ENCODE peak calls at places on chromosomes 13 and 19, in seven cellular contexts. B is stomach, A is transverse colon, V is tibial nerve, N is sigmoid colon, P is A549, Q is suprapubic skin. I is an unnamed sample.

GRCh38 chr19:18091217-18091608 is 4.5 kb upstream of the IL12RB1 start:
- DNase-seq in B (peak; percentile 61), A (peak; percentile 78), V (no peak), N (peak; percentile 78), P (no peak), Q (no peak), I (no peak)

GRCh38 chr13:51728972-51729371 is 75.0 kb downstream of the DHRS12 start:
- DNase-seq in B (no peak), A (no peak), V (no peak), N (no peak), P (no peak), Q (no peak), I (no peak)

GRCh38 chr19:38255759-38256052 is 468 bp downstream of the PPP1R14A start:
- DNase-seq in B (no peak), A (no peak), V (no peak), N (no peak), P (no peak), Q (no peak), I (no peak)

GRCh38 chr13:41762796-41763195 is 198.1 kb downstream of the VWA8 start:
- DNase-seq in B (no peak), A (no peak), V (no peak), N (no peak), P (no peak), Q (no peak), I (no peak)

GRCh38 chr19:3618811-3619630 is 7.6 kb downstream of the CACTIN start:
- DNase-seq in B (no peak), A (no peak), V (no peak), N (no peak), P (no peak), Q (no peak), I (peak; percentile 42)

GRCh38 chr19:38617764-38618589 is at the start of gene MAP4K1:
- DNase-seq in B (peak; percentile 53), A (peak; percentile 78), V (no peak), N (no peak), P (no peak), Q (no peak), I (peak; percentile 23)

GRCh38 chr19:21568816-21569496 is 63.6 kb downstream of the ZNF429 start:
- DNase-seq in B (peak; percentile 83), A (peak; percentile 81), V (peak; percentile 87), N (peak; percentile 94), P (no peak), Q (peak; percentile 95), I (peak; percentile 96)

GRCh38 chr19:10891360-10892108 is 20.2 kb downstream of the CARM1 start:
- DNase-seq in B (peak; percentile 29), A (peak; percentile 84), V (no peak), N (no peak), P (no peak), Q (no peak), I (peak; percentile 50)

GRCh38 chr13:48662226-48662625 is 8.5 kb downstream of the CYSLTR2 start:
- DNase-seq in B (no peak), A (no peak), V (no peak), N (no peak), P (no peak), Q (no peak), I (no peak)

GRCh38 chr13:74280093-74280794 is 146.0 kb upstream of the KLF12 start:
- DNase-seq in B (no peak), A (no peak), V (no peak), N (no peak), P (no peak), Q (no peak), I (no peak)

GRCh38 chr19:12996542-12997094 is 1.3 kb downstream of the NFIX start:
- DNase-seq in B (peak; percentile 62), A (no peak), V (no peak), N (no peak), P (no peak), Q (no peak), I (no peak)

GRCh38 chr13:41543664-41544300 is 86.4 kb downstream of the RGCC start:
- DNase-seq in B (no peak), A (no peak), V (no peak), N (no peak), P (no peak), Q (no peak), I (no peak)

GRCh38 chr13:99281811-99282263 is 23.7 kb upstream of the GPR18 start:
- DNase-seq in B (peak; percentile 51), A (peak; percentile 62), V (peak; percentile 70), N (peak; percentile 78), P (no peak), Q (peak; percentile 86), I (no peak)

GRCh38 chr19:57887195-57887941 is 1.5 kb downstream of the ZNF814 start:
- DNase-seq in B (no peak), A (peak; percentile 12), V (no peak), N (no peak), P (no peak), Q (no peak), I (no peak)

GRCh38 chr13:97125051-97125809 is 96.9 kb upstream of the MBNL2 start:
- DNase-seq in B (no peak), A (no peak), V (peak; percentile 41), N (peak; percentile 75), P (no peak), Q (peak; percentile 85), I (peak; percentile 36)

DNA sequence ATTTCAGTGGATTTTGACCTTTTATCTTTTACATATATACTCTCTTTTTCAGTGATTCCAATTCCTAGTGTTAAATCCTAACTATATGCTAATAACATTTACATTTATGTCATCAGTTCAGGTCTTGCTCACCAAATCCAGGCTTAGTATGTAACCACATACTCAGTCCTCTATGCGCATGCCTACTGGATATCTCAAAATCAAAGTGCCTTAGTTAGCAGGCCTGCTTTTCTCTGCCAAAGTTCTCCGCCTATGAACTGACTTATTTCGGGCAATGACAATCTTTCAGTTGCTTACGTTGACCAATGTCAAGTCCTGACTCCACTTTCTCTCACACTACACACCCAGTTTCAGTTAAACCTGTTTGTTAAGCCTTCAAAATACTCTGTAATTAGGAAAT is 478.6 kb upstream of the SLITRK1 start:
- DNase-seq in B (no peak), A (no peak), V (no peak), N (no peak), P (no peak), Q (no peak), I (no peak)
- H3K4me1 ChIP-seq in B (no peaks in the 10 kb centered on the region), A (no peaks in the 10 kb centered on the region), V (no peaks in the 10 kb centered on the region), N (no peaks in the 10 kb centered on the region), P (no peaks in the 10 kb centered on the region), Q (no peaks in the 10 kb centered on the region), I (no peaks in the 10 kb centered on the region)

DNA sequence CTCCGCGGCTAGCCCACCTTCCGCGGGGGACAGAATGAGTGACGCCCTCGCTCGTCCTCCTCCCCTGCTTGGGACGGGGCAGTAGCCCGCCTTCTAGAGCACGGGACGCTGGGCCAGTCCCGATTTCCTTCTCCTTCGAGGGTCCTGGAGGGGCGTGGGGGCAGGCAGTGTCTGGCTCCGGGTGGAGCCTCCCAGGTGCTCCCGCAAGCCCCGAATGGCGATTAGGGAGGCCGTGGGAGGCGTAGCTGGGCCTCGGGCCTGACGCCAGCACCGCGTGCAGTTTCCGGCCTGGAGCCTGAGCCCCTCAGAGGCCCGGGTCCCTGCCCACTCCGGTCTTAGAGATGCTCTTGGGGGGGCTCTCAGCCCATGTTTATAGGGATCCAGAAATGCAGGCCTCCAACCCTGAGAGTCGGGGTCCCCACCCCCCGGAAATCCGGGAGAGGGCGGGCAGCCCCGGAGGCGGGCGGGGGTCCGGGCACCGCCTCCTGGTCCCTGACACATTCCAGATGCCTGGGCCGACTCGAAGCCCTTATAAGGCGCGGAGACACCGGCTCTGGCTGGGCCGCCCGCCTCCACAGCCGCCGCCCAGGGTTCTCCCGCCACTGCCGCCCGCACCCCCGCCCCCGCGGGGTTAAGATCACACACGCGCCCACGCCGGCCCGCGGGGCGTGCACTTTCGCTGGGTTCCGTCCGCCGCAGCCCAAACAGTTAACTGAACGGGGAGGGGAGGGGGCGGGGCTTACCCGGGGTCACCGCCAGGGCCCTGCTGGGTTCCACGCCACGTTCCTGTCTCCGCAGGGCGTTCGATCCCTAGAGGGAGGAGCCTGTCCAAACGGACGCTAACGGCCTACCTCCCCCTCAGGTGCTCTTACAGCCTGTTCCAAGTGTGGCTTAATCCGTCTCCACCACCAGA is 1.5 kb downstream of the MYADM start:
- DNase-seq in B (peak; percentile 90), A (peak; percentile 93), V (peak; percentile 71), N (peak; percentile 97), P (peak; percentile 95), Q (peak; percentile 94), I (peak; percentile 94)
- TF ChIP-seq EP300 in B (peak; percentile 54), A (no peak), V (peak; percentile 82), N (peak; percentile 62), P (no peak), Q (no peak), I (no peak)

DNA sequence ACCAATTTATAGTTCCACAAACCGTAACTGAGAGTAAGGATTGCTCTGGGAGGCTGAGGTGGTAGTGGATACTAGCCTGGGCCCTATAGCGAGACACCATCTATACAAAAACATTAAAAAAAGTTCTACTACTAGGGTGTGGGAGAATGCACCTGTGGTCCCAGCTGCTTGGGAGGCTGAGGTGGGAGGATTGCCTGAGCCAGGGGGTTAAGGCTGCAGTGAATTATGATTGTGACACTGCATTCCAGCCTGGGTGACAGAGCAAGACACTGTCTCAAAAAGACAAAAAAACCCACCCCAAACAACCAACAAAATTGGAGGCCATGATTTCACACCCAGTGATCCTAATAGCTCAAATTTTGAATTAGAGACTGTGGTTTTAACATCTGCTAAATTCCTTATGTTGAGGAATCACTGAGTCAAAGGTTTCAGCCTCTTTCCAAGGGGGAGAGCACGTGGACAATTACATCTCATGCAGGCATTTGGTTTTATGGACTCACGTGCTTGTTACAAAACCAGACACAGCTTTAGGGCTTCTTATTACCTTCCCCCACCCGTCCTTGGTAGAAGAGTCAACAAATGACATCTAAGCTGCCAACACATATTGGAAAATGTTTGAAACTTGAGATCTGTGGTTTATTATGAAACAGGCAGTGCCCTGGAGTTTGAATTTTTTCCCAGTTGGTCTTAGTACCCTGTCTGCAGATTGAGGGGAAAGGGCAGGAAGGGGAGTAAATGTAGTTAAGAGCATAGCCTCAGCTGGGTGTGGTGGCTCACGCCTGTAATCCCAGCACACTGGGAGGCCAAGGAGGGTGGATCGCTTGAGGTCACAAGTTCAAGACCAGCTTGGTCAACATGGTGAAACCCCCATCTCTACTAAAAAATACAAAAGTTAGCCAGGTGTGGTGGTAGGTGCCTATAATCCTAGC is 18.5 kb downstream of the CYP2A6 start:
- DNase-seq in B (no peak), A (peak; percentile 55), V (no peak), N (peak; percentile 64), P (peak; percentile 60), Q (no peak), I (no peak)
- TF ChIP-seq POLR2A in B (no peak), A (no peak), V (no peak), N (no peak), P (no peak), Q (no peak), I (no peak)

GRCh38 chr19:55638864-55639359 is 1.9 kb upstream of the ZNF580 start:
- DNase-seq in B (no peak), A (no peak), V (no peak), N (no peak), P (peak; percentile 67), Q (no peak), I (no peak)
- H3K4me1 ChIP-seq in B (peaks cover 87% of the 10 kb centered on the region), A (peaks cover 67% of the 10 kb centered on the region), V (no peaks in the 10 kb centered on the region), N (peaks cover 81% of the 10 kb centered on the region), P (peaks cover 28% of the 10 kb centered on the region), Q (peaks cover 78% of the 10 kb centered on the region), I (peaks cover 18% of the 10 kb centered on the region)

DNA sequence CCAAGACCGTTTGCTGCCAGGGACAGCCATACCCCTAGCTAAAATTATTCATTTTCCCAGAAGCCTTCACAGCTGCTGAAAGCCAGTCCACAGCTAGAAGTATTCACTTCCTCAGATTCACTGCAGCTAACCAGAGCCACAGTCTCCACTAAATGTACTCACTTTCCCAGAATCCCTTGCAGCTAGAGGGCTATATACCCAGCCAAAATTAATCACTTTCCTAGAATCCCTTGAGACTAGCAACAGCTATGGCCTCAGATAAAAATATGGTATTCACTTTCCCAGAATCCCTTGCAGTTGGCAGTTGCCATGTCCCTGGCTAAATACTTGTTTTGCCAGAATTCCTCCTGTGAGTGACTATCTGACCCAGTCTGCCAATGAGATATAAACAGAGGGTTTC is 13.8 kb upstream of the MEIS3 start:
- DNase-seq in B (no peak), A (no peak), V (no peak), N (no peak), P (no peak), Q (no peak), I (no peak)
- TF ChIP-seq EP300 in B (no peak), A (no peak), V (no peak), N (no peak), P (no peak), Q (no peak), I (no peak)

I was measured in ovary.